ENCODE peak calls at places on chromosomes 16 and 17, in six cellular contexts. A is amniotic stem cell, W is T-helper 2 cell, D is LHCN-M2, K is foreskin fibroblast, I is brain microvascular endothelial cell. O is an unnamed sample.

GRCh38 chr16:54098247-54098646 is 188.3 kb downstream of the IRX3 start:
- DNase-seq in I (no peak), K (no peak), W (no peak), A (no peak), D (no peak), O (no peak)

GRCh38 chr17:65346166-65346565 is 209.0 kb downstream of the RGS9 start:
- DNase-seq in A (no peak), D (no peak), W (no peak), I (peak), K (no peak), O (no peak)

GRCh38 chr16:25257504-25257955 is at the start of gene ZKSCAN2:
- DNase-seq in W (peak), A (peak), I (peak), K (peak), D (peak), O (peak)

GRCh38 chr17:32484041-32484461 is 2.7 kb upstream of the CDK5R1 start:
- DNase-seq in W (no peak), D (no peak), K (no peak), A (no peak), I (no peak), O (no peak)

GRCh38 chr17:82489851-82490511 is 29.6 kb upstream of the FOXK2 start:
- DNase-seq in I (no peak), W (no peak), K (no peak), A (no peak), D (no peak), O (no peak)

GRCh38 chr17:30235386-30236296 is at the start of gene SLC6A4:
- DNase-seq in K (no peak), W (no peak), A (no peak), D (no peak), I (no peak), O (no peak)

GRCh38 chr16:83744521-83744981 is 63.2 kb upstream of the HSBP1 start:
- DNase-seq in I (peak), K (peak), W (no peak), A (no peak), D (peak), O (no peak)

GRCh38 chr16:3099732-3100499 is 822 bp upstream of the ZSCAN10 start:
- DNase-seq in K (peak), A (peak), I (peak), W (peak), D (peak), O (peak)

GRCh38 chr17:77365584-77366186 is 224.9 kb downstream of the SEC14L1 start:
- DNase-seq in D (peak), W (no peak), I (peak), K (peak), A (peak), O (no peak)

GRCh38 chr17:46195939-46196338 is 2.7 kb upstream of the KANSL1 start:
- DNase-seq in D (no peak), W (no peak), K (no peak), A (no peak), I (no peak), O (no peak)

GRCh38 chr16:81212830-81213465 is 25.5 kb upstream of the BCO1 start:
- DNase-seq in I (no peak), W (no peak), K (no peak), D (no peak), A (no peak), O (no peak)

GRCh38 chr16:87809150-87809902 is 43.5 kb upstream of the KLHDC4 start:
- DNase-seq in I (no peak), W (no peak), A (no peak), D (no peak), K (no peak), O (no peak)

GRCh38 chr17:38898812-38899348 is 26.5 kb upstream of the LASP1NB start:
- DNase-seq in D (peak), A (no peak), I (no peak), K (no peak), W (peak), O (no peak)

GRCh38 chr17:27530791-27531391 is 74.6 kb downstream of the KSR1 start:
- DNase-seq in I (no peak), D (no peak), K (no peak), W (no peak), A (no peak), O (no peak)

GRCh38 chr16:30032083-30032819 is 1.2 kb upstream of the TLCD3B start:
- DNase-seq in A (no peak), I (peak), D (peak), W (peak), K (peak), O (no peak)

GRCh38 chr17:164536-165235 is 16.8 kb downstream of the DOC2B start:
- DNase-seq in D (peak), I (peak), A (no peak), W (no peak), K (no peak), O (peak)

GRCh38 chr16:57061084-57061905 is 31.1 kb upstream of the CPNE2 start:
- DNase-seq in K (peak), I (no peak), D (peak), W (no peak), A (peak), O (peak)

GRCh38 chr17:68205251-68205807 is 42.5 kb upstream of the AMZ2 start:
- DNase-seq in D (peak), W (peak), K (peak), I (peak), A (peak), O (peak)

GRCh38 chr16:57377080-57377841 is 5.0 kb downstream of the CX3CL1 start:
- DNase-seq in I (no peak), K (no peak), D (no peak), W (no peak), A (no peak), O (no peak)